ENCODE peak calls at places on chromosomes 3 and 15, in four cellular contexts. G, R, T and U are unnamed samples.

GRCh38 chr15:81023483-81024264 is 23.0 kb downstream of the TLNRD1 start:
- DNase-seq in G (peak), R (peak), T (peak), U (no peak)

GRCh38 chr3:183824761-183825379 is 507 bp downstream of the MAP6D1 start:
- DNase-seq in G (no peak), R (peak), T (no peak), U (peak)

GRCh38 chr3:7733933-7734332 is 767.7 kb upstream of the LMCD1 start:
- DNase-seq in G (no peak), R (no peak), T (no peak), U (no peak)

GRCh38 chr3:182490601-182491485 is 302.5 kb upstream of the ATP11B start:
- DNase-seq in G (peak), R (peak), T (no peak), U (peak)

GRCh38 chr3:174863488-174863887 is 4.4 kb downstream of the NAALADL2 start:
- DNase-seq in G (no peak), R (no peak), T (no peak), U (no peak)

GRCh38 chr15:67833504-67834248 is 6.2 kb downstream of the RNU6-1 start:
- DNase-seq in G (peak), R (peak), T (no peak), U (peak)

GRCh38 chr15:41483519-41483918 is 10.2 kb upstream of the ITPKA start:
- DNase-seq in G (no peak), R (no peak), T (no peak), U (no peak)

GRCh38 chr3:176950743-176951142 is 246.5 kb downstream of the TBL1XR1 start:
- DNase-seq in G (no peak), R (peak), T (no peak), U (no peak)

GRCh38 chr15:85533949-85534543 is 153.6 kb downstream of the AKAP13 start:
- DNase-seq in G (no peak), R (no peak), T (no peak), U (no peak)

GRCh38 chr3:143002083-143002712 is 828 bp downstream of the U2SURP start:
- DNase-seq in G (no peak), R (peak), T (no peak), U (no peak)

GRCh38 chr15:66931768-66932633 is 133.4 kb upstream of the SMAD3 start:
- DNase-seq in G (peak), R (peak), T (no peak), U (no peak)

GRCh38 chr3:112377418-112378071 is 44.6 kb downstream of the CD200 start:
- DNase-seq in G (no peak), R (peak), T (no peak), U (no peak)
- H3K4me3 ChIP-seq in G (no peak), R (no peak), T (no peak), U (no peak)

GRCh38 chr15:75801859-75802593 is 41.2 kb upstream of the UBE2Q2 start:
- DNase-seq in G (peak), R (peak), T (peak), U (peak)
- H3K4me3 ChIP-seq in G (no peak), R (peak), T (peak), U (peak)

GRCh38 chr3:169940486-169941181 is 26.0 kb upstream of the SEC62 start:
- DNase-seq in G (no peak), R (no peak), T (no peak), U (no peak)

GRCh38 chr3:169948559-169949371 is 17.8 kb upstream of the SEC62 start:
- DNase-seq in G (no peak), R (no peak), T (no peak), U (no peak)

GRCh38 chr3:169945313-169945712 is 21.3 kb upstream of the SEC62 start:
- DNase-seq in G (peak), R (peak), T (no peak), U (no peak)

GRCh38 chr3:169952045-169952444 is 14.6 kb upstream of the SEC62 start:
- DNase-seq in G (no peak), R (peak), T (no peak), U (no peak)

GRCh38 chr3:169946336-169946735 is 20.3 kb upstream of the SEC62 start:
- DNase-seq in G (no peak), R (no peak), T (no peak), U (no peak)
- H3K4me3 ChIP-seq in G (no peak), R (no peak), T (no peak), U (no peak)

DNA sequence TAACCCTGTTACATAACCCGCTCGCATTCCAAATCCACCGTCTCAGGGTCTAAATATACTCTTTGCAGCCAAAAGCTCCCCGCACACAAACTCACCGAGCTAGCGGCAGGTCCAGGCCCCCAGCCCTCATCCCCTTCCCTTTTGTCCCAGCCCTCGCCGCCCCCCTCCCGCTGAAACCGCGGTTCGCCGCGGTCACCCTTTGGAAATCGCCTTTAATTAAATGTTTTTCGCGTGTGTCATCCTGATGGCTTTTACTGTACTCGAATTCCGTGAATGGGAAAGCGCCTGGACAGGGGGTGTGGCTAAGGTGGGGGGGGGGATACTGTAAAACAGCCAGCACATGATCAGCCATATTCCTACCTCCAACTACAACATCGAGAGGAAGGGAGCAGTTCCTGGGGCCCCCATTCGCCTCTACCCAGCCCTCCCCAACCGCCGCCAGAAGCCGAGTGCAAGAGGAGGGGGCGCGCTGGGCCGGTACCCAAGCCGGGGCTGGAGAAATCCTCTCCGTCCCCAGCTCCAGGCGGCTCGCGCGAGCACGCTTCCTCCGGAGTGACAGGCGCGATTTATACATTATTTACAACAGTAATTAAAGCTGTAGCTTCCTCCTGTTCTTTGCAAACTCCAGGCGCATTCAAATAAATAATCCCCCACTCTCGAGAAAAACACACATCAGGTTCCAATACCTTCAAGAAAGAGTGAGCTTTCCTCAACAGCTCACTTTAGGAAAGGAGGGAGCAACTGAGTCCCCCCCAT is 1.7 kb downstream of the RORA start:
- DNase-seq in G (peak), R (peak), T (peak), U (peak)
- H3K4me3 ChIP-seq in G (peak), R (peak), T (peak), U (peak)